ENCODE peak calls at places on chromosomes 11 and 22, in nine cellular contexts. A, J, P, E, N, V, T, Y and U are unnamed samples.

GRCh38 chr11:61871158-61871597 is 20.2 kb downstream of the FADS3 start:
- DNase-seq in A (peak), J (peak), N (peak), P (peak), E (peak), T (peak), V (peak), Y (peak), U (peak)

GRCh38 chr11:76288166-76288978 is 82.1 kb upstream of the WNT11 start:
- DNase-seq in N (no peak), J (no peak), E (no peak), T (no peak), A (no peak), Y (no peak), P (no peak), V (no peak), U (no peak)

GRCh38 chr11:72688486-72688885 is 14.3 kb upstream of the PDE2A start:
- DNase-seq in A (no peak), N (no peak), T (no peak), E (no peak), V (no peak), J (no peak), P (no peak), Y (no peak), U (no peak)

GRCh38 chr11:105466582-105467228 is 143.2 kb upstream of the GRIA4 start:
- DNase-seq in Y (no peak), T (no peak), E (no peak), V (no peak), J (peak), N (no peak), A (no peak), P (no peak), U (no peak)

GRCh38 chr22:23228503-23228902 is 48.2 kb downstream of the BCR start:
- DNase-seq in Y (no peak), T (no peak), P (no peak), A (no peak), E (no peak), J (no peak), N (no peak), V (no peak), U (no peak)

GRCh38 chr11:67118801-67119576 is at the start of gene KDM2A:
- DNase-seq in N (peak), T (peak), J (peak), Y (peak), E (peak), A (peak), V (peak), P (peak), U (peak)

GRCh38 chr11:84855846-84856245 is 771.3 kb downstream of the DLG2 start:
- DNase-seq in T (no peak), A (no peak), E (no peak), N (no peak), P (no peak), J (no peak), Y (no peak), V (no peak), U (no peak)

GRCh38 chr22:26327306-26327705 is 101.8 kb upstream of the ASPHD2 start:
- DNase-seq in V (no peak), J (no peak), A (no peak), N (no peak), T (no peak), Y (no peak), E (no peak), P (no peak), U (no peak)

GRCh38 chr11:128884054-128884453 is 7.1 kb upstream of the KCNJ5 start:
- DNase-seq in J (no peak), T (no peak), V (no peak), P (no peak), E (no peak), Y (no peak), A (no peak), N (no peak), U (no peak)

DNA sequence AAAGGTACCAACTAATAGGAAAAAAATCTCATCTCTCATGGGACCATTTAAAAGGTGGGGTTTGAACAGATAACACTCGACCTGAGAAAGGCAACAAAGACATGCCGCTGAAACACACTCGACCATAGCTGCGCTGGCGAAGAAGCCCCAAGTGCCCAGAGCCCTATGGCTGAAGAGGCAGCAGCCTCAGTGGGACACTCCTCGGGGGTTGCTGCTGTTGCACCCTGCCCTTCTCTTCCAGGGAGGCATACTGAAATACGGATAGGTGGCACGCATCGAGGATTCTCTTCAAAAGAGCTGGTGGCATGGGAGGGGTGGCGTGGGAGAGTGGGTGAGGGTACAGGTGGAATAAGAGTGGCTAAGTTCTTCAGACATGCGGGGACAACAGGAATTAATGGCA is 18.5 kb upstream of the PHLDA2 start:
- DNase-seq in N (no peak), T (no peak), Y (no peak), V (no peak), A (no peak), J (no peak), E (no peak), P (no peak), U (no peak)
- TF ChIP-seq POLR2A in N (no peak), T (no peak), Y (no peak), V (no peak), A (no peak), J (no peak), E (no peak), P (no peak), U (no peak)

GRCh38 chr11:47178737-47179654 is 2.3 kb upstream of the ARFGAP2 start:
- DNase-seq in P (no peak), Y (no peak), V (no peak), E (no peak), A (peak), J (no peak), N (no peak), T (no peak), U (no peak)

GRCh38 chr11:47179655-47179991 is 2.9 kb upstream of the ARFGAP2 start:
- DNase-seq in N (peak), V (no peak), E (no peak), A (no peak), J (peak), Y (no peak), P (peak), T (no peak), U (no peak)

GRCh38 chr11:47177229-47177845 is 658 bp upstream of the ARFGAP2 start:
- DNase-seq in A (no peak), J (peak), P (peak), T (peak), Y (peak), E (peak), V (peak), N (peak), U (no peak)

GRCh38 chr11:47177846-47178245 is 1.2 kb upstream of the ARFGAP2 start:
- DNase-seq in J (peak), T (no peak), V (no peak), P (no peak), Y (peak), N (no peak), A (peak), E (no peak), U (peak)

GRCh38 chr11:47178305-47178704 is 1.6 kb upstream of the ARFGAP2 start:
- DNase-seq in T (no peak), N (no peak), J (no peak), E (no peak), P (no peak), V (no peak), A (peak), Y (no peak), U (no peak)
- H3K4me3 ChIP-seq in T (no peak), N (no peak), J (no peak), E (no peak), P (no peak), V (no peak), A (no peak), Y (no peak), U (peak)

GRCh38 chr11:63635762-63636465 is 21.7 kb upstream of the PLAAT3 start:
- DNase-seq in Y (peak), J (peak), P (peak), V (peak), T (peak), A (no peak), E (peak), N (peak), U (peak)
- TF ChIP-seq POLR2A in Y (no peak), J (no peak), P (no peak), V (no peak), T (no peak), A (no peak), E (no peak), N (no peak), U (no peak)

DNA sequence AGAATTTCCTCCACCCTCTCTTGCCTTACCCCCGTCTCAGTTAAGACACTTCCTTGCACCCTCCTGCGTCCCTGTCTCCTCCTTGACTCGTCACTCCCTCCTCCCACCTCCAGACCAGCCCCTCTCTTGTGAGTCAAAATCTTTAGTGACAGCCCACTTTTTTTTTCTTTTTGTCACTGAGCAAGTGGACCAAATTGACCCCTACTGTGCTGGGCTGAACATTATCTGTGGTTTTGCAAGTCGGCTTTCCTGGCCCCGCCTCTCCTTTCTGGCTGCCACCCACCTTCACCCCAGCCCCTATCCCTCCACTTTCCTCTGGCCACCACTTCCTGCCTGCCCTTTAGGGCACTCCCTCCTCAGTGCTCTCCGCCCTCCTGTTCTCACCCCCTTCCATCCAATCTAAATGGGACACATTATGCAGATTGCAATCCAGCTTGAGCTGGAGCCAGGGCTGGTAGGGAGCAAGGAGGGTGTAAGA is at the start of gene APLNR:
- DNase-seq in E (no peak), A (no peak), J (no peak), T (no peak), P (no peak), N (no peak), Y (no peak), V (no peak), U (no peak)
- H3K4me3 ChIP-seq in E (no peak), A (peak), J (no peak), T (no peak), P (no peak), N (no peak), Y (peak), V (no peak), U (no peak)

DNA sequence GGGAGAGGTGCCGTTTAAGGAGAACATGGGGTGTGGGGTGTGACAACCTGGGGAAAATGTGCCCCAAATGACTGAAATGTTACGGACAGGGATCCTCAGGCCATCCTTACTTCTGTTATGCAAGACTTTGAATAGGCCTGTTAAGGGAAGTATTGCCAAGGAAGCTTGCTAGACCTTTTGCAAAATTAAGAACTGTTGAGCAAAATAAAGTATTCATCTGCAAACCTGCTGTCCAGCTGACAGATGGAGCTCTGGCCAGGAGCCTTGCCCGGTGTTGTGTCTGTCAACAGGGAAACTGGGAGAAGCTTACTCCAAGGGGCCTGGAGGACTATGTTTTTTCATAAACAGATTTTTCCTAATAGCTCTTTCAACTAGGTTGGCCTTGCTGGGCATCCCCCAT is 48.0 kb downstream of the FAT3 start:
- DNase-seq in V (no peak), J (no peak), P (no peak), E (no peak), N (no peak), Y (no peak), T (no peak), A (no peak), U (no peak)
- TF ChIP-seq POLR2A in V (no peak), J (no peak), P (no peak), E (no peak), N (no peak), Y (no peak), T (no peak), A (no peak), U (no peak)

DNA sequence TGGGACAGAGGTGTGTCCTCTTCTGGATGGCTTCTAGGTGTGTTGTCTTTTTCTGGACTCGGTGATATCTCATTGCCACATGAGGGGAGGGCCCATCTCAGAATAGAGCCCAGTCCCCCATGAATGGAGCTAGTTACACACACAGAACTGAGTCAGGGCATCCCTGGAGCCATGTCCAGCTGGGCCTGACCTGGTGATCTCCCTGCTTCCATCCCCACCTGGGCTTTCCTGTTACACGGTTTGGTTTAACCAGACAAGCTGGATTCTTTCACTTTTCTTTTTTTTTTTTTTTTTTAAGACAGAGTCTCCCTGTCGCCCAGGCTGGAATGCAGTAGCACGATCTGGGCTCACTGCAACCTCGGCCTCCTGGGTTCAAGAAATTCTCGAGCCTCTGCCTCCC is 6.1 kb upstream of the A4GALT start:
- DNase-seq in J (no peak), N (no peak), A (no peak), E (no peak), P (no peak), T (no peak), V (no peak), Y (no peak), U (no peak)
- H3K4me3 ChIP-seq in J (no peak), N (no peak), A (no peak), E (no peak), P (no peak), T (no peak), V (no peak), Y (no peak), U (no peak)